ENCODE peak calls at places on chromosome 16, in four cellular contexts. One of them, this sample, is unnamed. For H3K9me3, the result is how much of the 10 kb centered on the place peaks cover.

GRCh38 chr16:49021136-49021535 is 260.5 kb downstream of the CBLN1 start:
- DNase-seq in GM23248: peak
- DNase-seq in CD8-positive, alpha-beta T cell: no peak
- DNase-seq in stomach: no peak
- DNase-seq in this sample: no peak

GRCh38 chr16:9092282-9092962 is 978 bp downstream of the HAPSTR1 start:
- DNase-seq in GM23248: peak
- DNase-seq in CD8-positive, alpha-beta T cell: peak
- DNase-seq in stomach: peak
- DNase-seq in this sample: no peak

GRCh38 chr16:9402293-9402865 is 310.9 kb downstream of the HAPSTR1 start:
- DNase-seq in GM23248: no peak
- DNase-seq in CD8-positive, alpha-beta T cell: no peak
- DNase-seq in stomach: no peak
- DNase-seq in this sample: peak

GRCh38 chr16:1072526-1073261 is at the start of gene SSTR5:
- DNase-seq in GM23248: no peak
- DNase-seq in CD8-positive, alpha-beta T cell: no peak
- DNase-seq in stomach: no peak
- DNase-seq in this sample: no peak

GRCh38 chr16:680967-681745 is 946 bp downstream of the STUB1 start:
- DNase-seq in GM23248: peak
- DNase-seq in CD8-positive, alpha-beta T cell: no peak
- DNase-seq in stomach: peak
- DNase-seq in this sample: peak

GRCh38 chr16:84689126-84689525 is 10.7 kb upstream of the USP10 start:
- DNase-seq in GM23248: peak
- DNase-seq in CD8-positive, alpha-beta T cell: no peak
- DNase-seq in stomach: no peak
- DNase-seq in this sample: no peak

GRCh38 chr16:68737730-68738590 is 868 bp downstream of the CDH1 start:
- DNase-seq in GM23248: no peak
- DNase-seq in CD8-positive, alpha-beta T cell: no peak
- DNase-seq in stomach: peak
- DNase-seq in this sample: peak

GRCh38 chr16:74611721-74612120 is 4.8 kb upstream of the GLG1 start:
- DNase-seq in GM23248: peak
- DNase-seq in CD8-positive, alpha-beta T cell: no peak
- DNase-seq in stomach: no peak
- DNase-seq in this sample: peak

GRCh38 chr16:86086471-86086870 is 187.5 kb downstream of the IRF8 start:
- DNase-seq in GM23248: no peak
- DNase-seq in CD8-positive, alpha-beta T cell: no peak
- DNase-seq in stomach: no peak
- DNase-seq in this sample: no peak

GRCh38 chr16:81786321-81786720 is 7.2 kb downstream of the PLCG2 start:
- DNase-seq in GM23248: peak
- DNase-seq in CD8-positive, alpha-beta T cell: no peak
- DNase-seq in stomach: no peak
- DNase-seq in this sample: no peak

GRCh38 chr16:59634951-59635350 is 900.8 kb upstream of the GOT2 start:
- DNase-seq in GM23248: no peak
- DNase-seq in CD8-positive, alpha-beta T cell: no peak
- DNase-seq in stomach: no peak
- DNase-seq in this sample: peak

GRCh38 chr16:27795992-27796614 is 246.2 kb downstream of the KATNIP start:
- DNase-seq in GM23248: peak
- DNase-seq in CD8-positive, alpha-beta T cell: no peak
- DNase-seq in stomach: peak
- DNase-seq in this sample: peak

GRCh38 chr16:86277236-86277635 is 233.1 kb upstream of the FOXF1 start:
- DNase-seq in GM23248: no peak
- DNase-seq in CD8-positive, alpha-beta T cell: no peak
- DNase-seq in stomach: no peak
- DNase-seq in this sample: no peak

GRCh38 chr16:89855301-89855945 is 18.0 kb upstream of the TCF25 start:
- DNase-seq in GM23248: no peak
- DNase-seq in CD8-positive, alpha-beta T cell: no peak
- DNase-seq in stomach: no peak
- DNase-seq in this sample: no peak

GRCh38 chr16:380837-381787 is 666 bp downstream of the PGAP6 start:
- DNase-seq in GM23248: peak
- DNase-seq in CD8-positive, alpha-beta T cell: no peak
- DNase-seq in stomach: no peak
- DNase-seq in this sample: no peak

GRCh38 chr16:29744541-29745101 is 1.2 kb downstream of the C16orf54 start:
- DNase-seq in GM23248: no peak
- DNase-seq in CD8-positive, alpha-beta T cell: no peak
- DNase-seq in stomach: no peak
- DNase-seq in this sample: no peak

GRCh38 chr16:732936-733335 is 6.0 kb downstream of the HAGHL start:
- DNase-seq in GM23248: peak
- DNase-seq in CD8-positive, alpha-beta T cell: no peak
- DNase-seq in stomach: no peak
- DNase-seq in this sample: no peak

GRCh38 chr16:79451196-79451816 is 149.2 kb downstream of the MAF start:
- DNase-seq in GM23248: no peak
- DNase-seq in CD8-positive, alpha-beta T cell: no peak
- DNase-seq in stomach: no peak
- DNase-seq in this sample: no peak

GRCh38 chr16:27365142-27366089 is 36.6 kb upstream of the IL21R start:
- DNase-seq in GM23248: peak
- DNase-seq in CD8-positive, alpha-beta T cell: no peak
- DNase-seq in stomach: no peak
- DNase-seq in this sample: no peak

GRCh38 chr16:2194166-2194834 is 2.1 kb downstream of the CASKIN1 start:
- DNase-seq in GM23248: peak
- DNase-seq in CD8-positive, alpha-beta T cell: no peak
- DNase-seq in stomach: no peak
- DNase-seq in this sample: peak

GRCh38 chr16:64865037-64865696 is 256.7 kb downstream of the CDH11 start:
- DNase-seq in GM23248: peak
- DNase-seq in CD8-positive, alpha-beta T cell: no peak
- DNase-seq in stomach: no peak
- DNase-seq in this sample: no peak

GRCh38 chr16:68363847-68364600 is 53.2 kb downstream of the PRMT7 start:
- DNase-seq in GM23248: no peak
- DNase-seq in CD8-positive, alpha-beta T cell: no peak
- DNase-seq in stomach: no peak
- DNase-seq in this sample: peak

GRCh38 chr16:912684-913613 is 57.8 kb downstream of the LMF1 start:
- DNase-seq in GM23248: no peak
- DNase-seq in CD8-positive, alpha-beta T cell: no peak
- DNase-seq in stomach: peak
- DNase-seq in this sample: no peak

GRCh38 chr16:726438-727290 is at the start of the genes CCDC78 and HAGHL:
- DNase-seq in GM23248: peak
- DNase-seq in CD8-positive, alpha-beta T cell: peak
- DNase-seq in stomach: peak
- DNase-seq in this sample: peak

GRCh38 chr16:56911771-56912541 is 20.0 kb upstream of the HERPUD1 start:
- DNase-seq in GM23248: peak
- DNase-seq in CD8-positive, alpha-beta T cell: no peak
- DNase-seq in stomach: peak
- DNase-seq in this sample: peak

GRCh38 chr16:75087040-75087979 is 29.3 kb downstream of the LDHD start:
- DNase-seq in GM23248: peak
- DNase-seq in CD8-positive, alpha-beta T cell: no peak
- DNase-seq in stomach: no peak
- DNase-seq in this sample: peak

GRCh38 chr16:46883353-46883689 is 841 bp upstream of the GPT2 start:
- DNase-seq in GM23248: no peak
- DNase-seq in CD8-positive, alpha-beta T cell: no peak
- DNase-seq in stomach: no peak
- DNase-seq in this sample: no peak

GRCh38 chr16:22337849-22338248 is 36.6 kb downstream of the CDR2 start:
- DNase-seq in GM23248: no peak
- DNase-seq in CD8-positive, alpha-beta T cell: no peak
- DNase-seq in stomach: no peak
- DNase-seq in this sample: no peak
- H3K9me3 ChIP-seq in GM23248: under half
- H3K9me3 ChIP-seq in CD8-positive, alpha-beta T cell: under half
- H3K9me3 ChIP-seq in stomach: under half
- H3K9me3 ChIP-seq in this sample: under half

DNA sequence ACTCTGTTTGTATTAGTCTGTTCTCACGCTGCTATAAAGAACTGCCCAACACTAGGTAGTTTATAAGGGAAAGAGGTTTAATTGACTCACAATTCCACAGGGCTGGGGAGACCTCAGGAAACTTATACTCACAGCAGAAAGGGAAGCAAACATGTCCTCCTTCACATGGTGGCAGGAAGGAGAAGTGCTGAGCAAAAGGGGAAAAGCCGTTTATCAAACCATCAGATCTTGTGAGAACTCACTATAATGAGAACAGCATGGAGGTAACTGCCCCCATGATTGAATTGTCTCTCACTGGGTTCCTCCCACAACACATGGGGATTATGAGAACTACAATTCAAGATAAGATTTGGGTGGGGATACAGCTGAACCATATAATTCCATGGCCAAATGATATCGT is 30.9 kb downstream of the ABCC1 start:
- DNase-seq in GM23248: no peak
- DNase-seq in CD8-positive, alpha-beta T cell: no peak
- DNase-seq in stomach: no peak
- DNase-seq in this sample: no peak
- H3K9me3 ChIP-seq in GM23248: under half
- H3K9me3 ChIP-seq in CD8-positive, alpha-beta T cell: under half
- H3K9me3 ChIP-seq in stomach: under half
- H3K9me3 ChIP-seq in this sample: under half

GRCh38 chr16:88290850-88291830 is 91.6 kb upstream of the ZNF469 start:
- DNase-seq in GM23248: no peak
- DNase-seq in CD8-positive, alpha-beta T cell: no peak
- DNase-seq in stomach: no peak
- DNase-seq in this sample: no peak

GRCh38 chr16:88287219-88287618 is 95.5 kb upstream of the ZNF469 start:
- DNase-seq in GM23248: no peak
- DNase-seq in CD8-positive, alpha-beta T cell: no peak
- DNase-seq in stomach: no peak
- DNase-seq in this sample: no peak

GRCh38 chr16:88289549-88290344 is 93.0 kb upstream of the ZNF469 start:
- DNase-seq in GM23248: peak
- DNase-seq in CD8-positive, alpha-beta T cell: no peak
- DNase-seq in stomach: no peak
- DNase-seq in this sample: no peak

GRCh38 chr16:88288303-88288702 is 94.5 kb upstream of the ZNF469 start:
- DNase-seq in GM23248: no peak
- DNase-seq in CD8-positive, alpha-beta T cell: no peak
- DNase-seq in stomach: no peak
- DNase-seq in this sample: no peak

GRCh38 chr16:88289001-88289400 is 93.8 kb upstream of the ZNF469 start:
- DNase-seq in GM23248: no peak
- DNase-seq in CD8-positive, alpha-beta T cell: no peak
- DNase-seq in stomach: no peak
- DNase-seq in this sample: no peak
- H3K9me3 ChIP-seq in GM23248: under half
- H3K9me3 ChIP-seq in CD8-positive, alpha-beta T cell: under half
- H3K9me3 ChIP-seq in stomach: under half
- H3K9me3 ChIP-seq in this sample: under half

DNA sequence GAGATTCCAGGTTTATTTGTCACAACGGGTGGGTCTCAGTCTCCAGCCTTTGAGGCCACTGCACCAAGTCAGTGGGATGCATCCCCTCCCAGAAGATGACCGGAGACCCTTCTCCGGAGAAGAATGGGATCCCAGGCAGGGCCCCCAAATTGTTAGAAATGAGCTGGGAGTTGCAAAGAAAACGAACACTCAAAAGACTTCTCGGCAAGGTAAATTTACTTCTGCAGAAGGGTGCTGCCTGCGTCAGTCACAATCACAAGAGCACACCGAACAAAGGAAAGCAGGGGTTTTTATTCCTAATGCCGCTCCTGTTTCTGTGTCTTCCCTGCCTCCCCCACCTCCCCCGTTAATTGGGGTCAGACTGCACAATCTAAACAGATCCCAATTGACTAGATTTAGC is 61.4 kb downstream of the ATF7IP2 start:
- DNase-seq in GM23248: no peak
- DNase-seq in CD8-positive, alpha-beta T cell: no peak
- DNase-seq in stomach: no peak
- DNase-seq in this sample: no peak
- H3K9me3 ChIP-seq in GM23248: under half
- H3K9me3 ChIP-seq in CD8-positive, alpha-beta T cell: under half
- H3K9me3 ChIP-seq in stomach: half or more
- H3K9me3 ChIP-seq in this sample: under half

GRCh38 chr16:87534030-87534653 is 41.3 kb upstream of the ZCCHC14 start:
- DNase-seq in GM23248: no peak
- DNase-seq in CD8-positive, alpha-beta T cell: no peak
- DNase-seq in stomach: no peak
- DNase-seq in this sample: no peak
- H3K9me3 ChIP-seq in GM23248: under half
- H3K9me3 ChIP-seq in CD8-positive, alpha-beta T cell: under half
- H3K9me3 ChIP-seq in stomach: under half
- H3K9me3 ChIP-seq in this sample: under half

GRCh38 chr16:76756951-76757350 is 434.0 kb upstream of the MON1B start:
- DNase-seq in GM23248: no peak
- DNase-seq in CD8-positive, alpha-beta T cell: no peak
- DNase-seq in stomach: no peak
- DNase-seq in this sample: no peak

DNA sequence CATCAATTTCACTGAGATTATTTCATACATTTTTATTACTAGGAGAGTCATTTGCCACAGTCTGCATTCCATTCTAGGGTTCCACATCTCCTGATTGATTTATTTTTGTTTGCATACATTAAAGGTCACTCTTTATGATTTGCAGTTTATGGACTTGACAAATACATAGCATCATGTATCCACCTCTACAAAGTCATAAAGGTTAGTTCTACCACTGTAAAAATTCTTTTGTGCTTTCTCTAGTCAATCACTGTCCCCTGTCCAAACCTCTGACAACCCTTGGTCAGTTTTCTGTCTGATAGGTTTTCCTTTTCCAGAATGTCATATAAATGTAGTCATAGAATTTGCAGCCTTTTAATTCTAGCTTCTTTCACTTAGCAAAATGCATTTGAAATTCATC is 434.6 kb upstream of the MON1B start:
- DNase-seq in GM23248: no peak
- DNase-seq in CD8-positive, alpha-beta T cell: no peak
- DNase-seq in stomach: no peak
- DNase-seq in this sample: no peak
- H3K9me3 ChIP-seq in GM23248: under half
- H3K9me3 ChIP-seq in CD8-positive, alpha-beta T cell: under half
- H3K9me3 ChIP-seq in stomach: under half
- H3K9me3 ChIP-seq in this sample: under half

GRCh38 chr16:3317315-3317999 is 12.2 kb downstream of the ZNF75A start:
- DNase-seq in GM23248: peak
- DNase-seq in CD8-positive, alpha-beta T cell: no peak
- DNase-seq in stomach: no peak
- DNase-seq in this sample: no peak
- H3K9me3 ChIP-seq in GM23248: under half
- H3K9me3 ChIP-seq in CD8-positive, alpha-beta T cell: half or more
- H3K9me3 ChIP-seq in stomach: half or more
- H3K9me3 ChIP-seq in this sample: under half

GRCh38 chr16:3388325-3388724 is 12.5 kb downstream of the ZSCAN32 start:
- DNase-seq in GM23248: no peak
- DNase-seq in CD8-positive, alpha-beta T cell: no peak
- DNase-seq in stomach: no peak
- DNase-seq in this sample: no peak
- H3K9me3 ChIP-seq in GM23248: under half
- H3K9me3 ChIP-seq in CD8-positive, alpha-beta T cell: under half
- H3K9me3 ChIP-seq in stomach: half or more
- H3K9me3 ChIP-seq in this sample: under half